ENCODE peak calls at places on chromosomes 1 and 21, in four cellular contexts. B, Z, N and C are unnamed samples.

GRCh38 chr1:234862944-234863515 is 253.1 kb upstream of the IRF2BP2 start:
- DNase-seq in B (peak), Z (no peak), N (peak), C (peak)

GRCh38 chr1:215054266-215054665 is 28.3 kb upstream of the KCNK2 start:
- DNase-seq in B (no peak), Z (no peak), N (no peak), C (no peak)

GRCh38 chr21:37166733-37167132 is 93.7 kb downstream of the TTC3 start:
- DNase-seq in B (peak), Z (peak), N (peak), C (no peak)

GRCh38 chr1:83033682-83034081 is 965.2 kb downstream of the TTLL7 start:
- DNase-seq in B (no peak), Z (no peak), N (peak), C (no peak)

GRCh38 chr1:41537788-41538351 is 53.4 kb upstream of the EDN2 start:
- DNase-seq in B (peak), Z (peak), N (peak), C (peak)

GRCh38 chr1:44500181-44501021 is 95.3 kb downstream of the RNF220 start:
- DNase-seq in B (no peak), Z (no peak), N (peak), C (no peak)

GRCh38 chr1:181324797-181325616 is 158.3 kb upstream of the CACNA1E start:
- DNase-seq in B (no peak), Z (no peak), N (peak), C (no peak)

GRCh38 chr21:37642493-37642892 is 273.8 kb downstream of the KCNJ6 start:
- DNase-seq in B (no peak), Z (peak), N (peak), C (no peak)